ENCODE peak calls at places on chromosome 3, in four cellular contexts. O, A, I and D are unnamed samples.

GRCh38 chr3:94596887-94597537 is 534.2 kb downstream of the NSUN3 start:
- DNase-seq in O (no peak), A (no peak), I (no peak), D (no peak)

GRCh38 chr3:157099337-157100078 is 60.4 kb downstream of the CCNL1 start:
- DNase-seq in O (no peak), A (no peak), I (no peak), D (no peak)

GRCh38 chr3:8869613-8870012 is 93.7 kb downstream of the RAD18 start:
- DNase-seq in O (no peak), A (no peak), I (no peak), D (no peak)

GRCh38 chr3:148614463-148614862 is 83.2 kb upstream of the AGTR1 start:
- DNase-seq in O (no peak), A (no peak), I (no peak), D (no peak)

GRCh38 chr3:4778119-4778518 is 201.1 kb upstream of the BHLHE40 start:
- DNase-seq in O (no peak), A (no peak), I (no peak), D (no peak)

GRCh38 chr3:56884387-56884786 is 82.6 kb upstream of the ARHGEF3 start:
- DNase-seq in O (no peak), A (no peak), I (no peak), D (no peak)

GRCh38 chr3:124229407-124229806 is 237.5 kb upstream of the ROPN1 start:
- DNase-seq in O (no peak), A (peak), I (no peak), D (no peak)

GRCh38 chr3:48891606-48892005 is 7.1 kb downstream of the SLC25A20 start:
- DNase-seq in O (no peak), A (no peak), I (no peak), D (no peak)

GRCh38 chr3:177284383-177284881 is 87.2 kb upstream of the TBL1XR1 start:
- DNase-seq in O (peak), A (no peak), I (no peak), D (no peak)

GRCh38 chr3:155242342-155242741 is 51.1 kb downstream of the STRIT1 start:
- DNase-seq in O (no peak), A (no peak), I (no peak), D (no peak)

GRCh38 chr3:151873433-151873832 is at the start of gene SUCNR1:
- DNase-seq in O (no peak), A (no peak), I (no peak), D (no peak)

GRCh38 chr3:119494597-119494996 is 3.8 kb upstream of the TIMMDC1 start:
- DNase-seq in O (no peak), A (no peak), I (no peak), D (no peak)

GRCh38 chr3:9151240-9151639 is 98.2 kb downstream of the SRGAP3 start:
- DNase-seq in O (no peak), A (no peak), I (no peak), D (no peak)

GRCh38 chr3:155309581-155309980 is 16.1 kb upstream of the STRIT1 start:
- DNase-seq in O (no peak), A (no peak), I (no peak), D (no peak)

GRCh38 chr3:43349759-43350158 is 63.4 kb downstream of the SNRK start:
- DNase-seq in O (no peak), A (no peak), I (no peak), D (no peak)

GRCh38 chr3:31695280-31696008 is 162.7 kb downstream of the STT3B start:
- DNase-seq in O (no peak), A (no peak), I (no peak), D (no peak)

GRCh38 chr3:134074790-134075567 is 45.3 kb upstream of the SLCO2A1 start:
- DNase-seq in O (no peak), A (no peak), I (no peak), D (no peak)
- TF ChIP-seq CTCF in O (no peak), A (no peak), I (no peak), D (no peak)

GRCh38 chr3:126490619-126491018 is 14.9 kb upstream of the ZXDC start:
- DNase-seq in O (no peak), A (no peak), I (no peak), D (no peak)
- TF ChIP-seq CTCF in O (no peak), A (no peak), I (no peak), D (peak)

GRCh38 chr3:79139395-79140060 is 628.3 kb downstream of the ROBO1 start:
- DNase-seq in O (no peak), A (no peak), I (no peak), D (no peak)
- TF ChIP-seq CTCF in O (no peak), A (no peak), I (no peak), D (no peak)

GRCh38 chr3:14113964-14114667 is 10.6 kb downstream of the CHCHD4 start:
- DNase-seq in O (no peak), A (no peak), I (no peak), D (no peak)
- TF ChIP-seq CTCF in O (peak), A (no peak), I (no peak), D (peak)

GRCh38 chr3:194287392-194287791 is 63.7 kb downstream of the CPN2 start:
- DNase-seq in O (no peak), A (no peak), I (no peak), D (no peak)
- TF ChIP-seq CTCF in O (peak), A (no peak), I (no peak), D (peak)

GRCh38 chr3:55634345-55634744 is 147.2 kb upstream of the WNT5A start:
- DNase-seq in O (no peak), A (no peak), I (no peak), D (no peak)

GRCh38 chr3:55631766-55632331 is 144.7 kb upstream of the WNT5A start:
- DNase-seq in O (no peak), A (no peak), I (no peak), D (no peak)

GRCh38 chr3:55630280-55630920 is 143.3 kb upstream of the WNT5A start:
- DNase-seq in O (no peak), A (no peak), I (no peak), D (no peak)

GRCh38 chr3:55630921-55631299 is 143.8 kb upstream of the WNT5A start:
- DNase-seq in O (no peak), A (no peak), I (no peak), D (no peak)

GRCh38 chr3:55633333-55633732 is 146.2 kb upstream of the WNT5A start:
- DNase-seq in O (no peak), A (no peak), I (no peak), D (no peak)
- TF ChIP-seq CTCF in O (no peak), A (no peak), I (no peak), D (no peak)